ENCODE peak calls at places on chromosomes 1 and 21, in nine cellular contexts. W is activated B cell treated with CpG ODN at 0.5 μM for 24 hours; Q is endothelial cell; T is progenitor cell of endocrine pancreas; K is ovary; C is cardiac muscle cell; X is left ventricle myocardium inferior; M is CD4-positive, alpha-beta T cell; A is nephron progenitor cell. J is an unnamed sample.

GRCh38 chr21:37866027-37866426 is 50.2 kb downstream of the KCNJ6 start:
- DNase-seq in K (no peak), A (no peak), W (no peak), X (no peak), C (no peak), Q (no peak), T (no peak), M (no peak), J (no peak)

GRCh38 chr1:20353836-20354235 is 63.2 kb downstream of the VWA5B1 start:
- DNase-seq in K (no peak), M (no peak), C (no peak), Q (no peak), X (no peak), T (no peak), W (no peak), A (no peak), J (no peak)

GRCh38 chr1:198605880-198606458 is 32.9 kb upstream of the PTPRC start:
- DNase-seq in W (no peak), Q (no peak), T (no peak), C (no peak), X (no peak), K (no peak), A (no peak), M (no peak), J (peak; percentile 35)

GRCh38 chr1:115829023-115829674 is 11.8 kb downstream of the NHLH2 start:
- DNase-seq in C (no peak), W (no peak), X (no peak), T (no peak), M (no peak), Q (no peak), A (no peak), K (peak; percentile 39), J (peak; percentile 58)

GRCh38 chr1:159009287-159009686 is 420 bp upstream of the IFI16 start:
- DNase-seq in K (no peak), C (no peak), X (no peak), W (no peak), A (no peak), Q (no peak), M (no peak), T (no peak), J (no peak)

GRCh38 chr1:8382051-8382505 is 64.2 kb downstream of the SLC45A1 start:
- DNase-seq in X (no peak), Q (no peak), A (peak; percentile 27), M (no peak), K (no peak), T (no peak), W (no peak), C (peak; percentile 68), J (no peak)

GRCh38 chr1:10873189-10873588 is 76.7 kb upstream of the CASZ1 start:
- DNase-seq in T (no peak), K (no peak), C (no peak), M (no peak), Q (no peak), A (no peak), X (no peak), W (no peak), J (no peak)

GRCh38 chr1:222307621-222308020 is 240.3 kb downstream of the HHIPL2 start:
- DNase-seq in A (no peak), W (no peak), X (no peak), T (no peak), C (no peak), K (no peak), M (no peak), Q (no peak), J (no peak)

GRCh38 chr1:65247419-65248359 is 61.7 kb upstream of the DNAJC6 start:
- DNase-seq in Q (no peak), M (no peak), K (no peak), T (no peak), C (peak; percentile 77), A (no peak), X (no peak), W (no peak), J (peak; percentile 100)

GRCh38 chr1:26053718-26054572 is 8.0 kb upstream of the SLC30A2 start:
- DNase-seq in K (no peak), A (peak; percentile 54), M (no peak), Q (no peak), T (no peak), X (no peak), W (no peak), C (no peak), J (no peak)

GRCh38 chr1:32351859-32352745 is 10.2 kb downstream of the FAM229A start:
- DNase-seq in C (peak; percentile 66), T (no peak), M (no peak), Q (no peak), K (peak; percentile 78), A (no peak), X (peak; percentile 63), W (no peak), J (peak; percentile 18)

GRCh38 chr1:43058545-43059360 is 100.1 kb upstream of the SLC2A1 start:
- DNase-seq in M (no peak), C (peak; percentile 38), A (peak; percentile 53), X (no peak), T (no peak), K (peak; percentile 23), Q (no peak), W (no peak), J (peak; percentile 21)

GRCh38 chr1:237470712-237471310 is 419.9 kb downstream of the ZP4 start:
- DNase-seq in T (no peak), A (peak; percentile 4), W (no peak), C (peak; percentile 5), X (peak; percentile 59), M (no peak), K (no peak), Q (no peak), J (no peak)

GRCh38 chr1:38140025-38140487 is 93.5 kb upstream of the POU3F1 start:
- DNase-seq in K (no peak), C (no peak), M (no peak), T (no peak), Q (no peak), A (peak; percentile 33), W (no peak), X (no peak), J (no peak)

GRCh38 chr1:1420654-1421134 is 382 bp downstream of the ANKRD65 start:
- DNase-seq in A (no peak), C (no peak), T (no peak), K (no peak), Q (no peak), W (no peak), M (no peak), X (no peak), J (no peak)

GRCh38 chr1:236502972-236503639 is 20.7 kb upstream of the LGALS8 start:
- DNase-seq in A (peak; percentile 56), Q (peak; percentile 73), W (no peak), K (no peak), X (peak; percentile 38), C (peak; percentile 42), M (no peak), T (peak; percentile 12), J (peak; percentile 49)

GRCh38 chr1:222161676-222162075 is 386.2 kb downstream of the HHIPL2 start:
- DNase-seq in Q (no peak), A (no peak), T (no peak), W (no peak), K (no peak), C (no peak), X (no peak), M (no peak), J (no peak)

GRCh38 chr1:231170875-231171274 is 9.0 kb downstream of the TRIM67 start:
- DNase-seq in T (no peak), X (no peak), M (no peak), Q (no peak), C (no peak), W (no peak), K (no peak), A (no peak), J (no peak)
- TF ChIP-seq CTCF in T (peak; percentile 25), X (no peak), M (no peak), Q (no peak), C (peak; percentile 18), W (no peak), K (no peak), A (no peak), J (peak; percentile 27)

DNA sequence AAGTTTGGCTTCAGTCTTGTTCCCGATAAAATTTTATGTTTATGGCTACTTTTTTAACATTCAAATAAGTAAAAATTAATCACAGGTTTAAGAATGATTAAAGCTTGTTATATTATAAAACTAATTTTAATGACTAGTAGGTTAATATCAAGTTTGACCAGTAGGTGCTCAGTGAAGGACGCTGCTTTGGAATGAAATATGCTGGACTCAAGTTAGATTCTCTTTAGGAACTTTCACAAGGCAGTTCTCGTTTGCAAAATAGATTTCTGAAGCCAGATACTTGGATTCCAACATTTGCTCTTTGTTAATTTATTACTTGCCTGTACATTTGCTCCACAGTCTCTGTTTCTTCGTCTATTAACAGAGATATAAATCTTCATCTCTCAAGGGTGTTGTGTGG is 432.9 kb upstream of the CHRM3 start:
- DNase-seq in M (no peak), W (no peak), X (no peak), T (no peak), Q (no peak), C (no peak), K (no peak), A (no peak), J (no peak)
- TF ChIP-seq CTCF in M (no peak), W (no peak), X (no peak), T (peak; percentile 40), Q (peak; percentile 58), C (no peak), K (no peak), A (peak; percentile 24), J (peak; percentile 72)

DNA sequence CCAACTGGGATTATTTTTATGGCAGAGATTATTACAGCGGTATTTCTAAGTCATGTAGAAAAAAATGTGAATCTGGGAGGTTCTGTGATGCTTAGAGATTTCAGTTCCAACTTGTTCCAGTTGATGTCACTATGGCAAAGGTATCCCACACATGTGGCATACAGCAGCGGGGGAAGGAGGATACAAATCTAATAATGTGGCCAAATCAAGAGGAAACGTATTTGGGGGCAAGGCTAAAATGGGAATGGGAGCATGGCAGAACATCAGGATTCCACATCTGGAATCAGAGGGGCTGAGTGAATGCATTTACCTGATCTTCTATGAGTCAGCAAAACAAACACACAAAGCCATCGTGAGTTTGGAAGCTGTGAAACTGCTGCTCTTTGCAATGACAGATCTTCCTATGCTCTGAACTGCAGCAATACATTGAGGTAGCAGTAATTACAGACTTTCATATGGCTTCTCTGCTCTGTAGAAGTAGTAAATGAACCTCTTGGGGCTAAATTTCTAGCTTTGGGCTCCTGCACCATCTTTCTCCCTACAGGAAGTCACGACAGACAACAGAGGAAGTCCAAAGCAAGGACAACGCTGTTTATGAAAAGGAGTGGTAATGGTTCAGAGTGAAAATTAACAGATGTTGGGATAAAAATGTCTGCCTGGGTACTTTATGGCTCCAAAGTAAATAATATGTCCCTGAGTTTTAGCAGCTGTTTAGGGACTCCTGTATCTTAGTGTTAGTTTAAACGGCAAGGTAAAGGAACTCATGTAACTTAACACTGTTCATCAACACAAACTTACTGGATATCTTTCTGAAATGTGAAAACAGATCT is 55.6 kb downstream of the GABPA start:
- DNase-seq in K (no peak), W (no peak), M (no peak), A (no peak), X (no peak), C (peak; percentile 17), Q (no peak), T (no peak), J (peak; percentile 34)
- TF ChIP-seq CTCF in K (no peak), W (no peak), M (peak; percentile 42), A (peak; percentile 25), X (peak; percentile 57), C (peak; percentile 44), Q (peak; percentile 15), T (peak; percentile 47), J (peak; percentile 56)

DNA sequence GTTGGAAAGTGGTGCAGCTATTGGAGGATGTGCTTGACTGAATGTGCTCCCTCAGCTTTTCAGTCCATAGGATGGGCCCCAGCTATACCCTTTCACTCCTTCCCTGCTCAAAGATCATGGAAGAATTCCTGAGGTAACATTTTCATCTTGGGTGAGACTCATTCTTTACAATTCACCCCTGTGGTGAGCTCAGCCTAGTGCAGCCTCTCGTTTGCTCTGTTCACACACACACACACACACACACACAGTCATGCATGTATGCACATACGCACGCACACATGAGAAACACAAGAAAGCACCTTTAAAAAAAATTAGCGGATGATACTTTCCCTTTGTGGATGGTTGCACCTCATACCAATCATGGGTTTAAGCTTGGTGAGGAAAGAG is 25.8 kb downstream of the CCN1 start:
- DNase-seq in C (no peak), Q (no peak), M (no peak), K (no peak), X (no peak), T (no peak), W (no peak), A (no peak), J (peak; percentile 25)
- TF ChIP-seq CTCF in C (no peak), Q (no peak), M (no peak), K (no peak), X (no peak), T (no peak), W (no peak), A (no peak), J (no peak)